ENCODE peak calls at places on chromosomes 6 and 20, in four cellular contexts. W is brain microvascular endothelial cell, S is AG04450, T is transverse colon. C is an unnamed sample.
A peak's percentile ranks its signal among the peaks of the same experiment; 100 is the strongest.

GRCh38 chr20:1945134-1945618 is 48.7 kb downstream of the PDYN start:
- DNase-seq in W (no peak), S (no peak), T (peak; percentile 36), C (no peak)

GRCh38 chr6:109237986-109238329 is 142.7 kb downstream of the CEP57L1 start:
- DNase-seq in W (no peak), S (no peak), T (no peak), C (no peak)

GRCh38 chr20:14232650-14233049 is 104.8 kb downstream of the FLRT3 start:
- DNase-seq in W (no peak), S (no peak), T (no peak), C (no peak)

GRCh38 chr6:19880066-19880465 is 42.9 kb downstream of the ID4 start:
- DNase-seq in W (no peak), S (no peak), T (no peak), C (no peak)

GRCh38 chr6:26322645-26323482 is 42.1 kb upstream of the BTN3A2 start:
- DNase-seq in W (peak; percentile 94), S (no peak), T (peak; percentile 34), C (peak; percentile 65)

GRCh38 chr6:3231213-3232016 is 4.0 kb upstream of the TUBB2B start:
- DNase-seq in W (peak; percentile 67), S (peak; percentile 10), T (peak; percentile 84), C (peak; percentile 94)

GRCh38 chr6:90072961-90073464 is 178.7 kb downstream of the GJA10 start:
- DNase-seq in W (no peak), S (no peak), T (no peak), C (no peak)

GRCh38 chr6:10262505-10262904 is 152.4 kb downstream of the TFAP2A start:
- DNase-seq in W (no peak), S (no peak), T (no peak), C (no peak)

GRCh38 chr6:43811101-43812099 is 41.4 kb downstream of the VEGFA start:
- DNase-seq in W (no peak), S (no peak), T (peak; percentile 52), C (no peak)

GRCh38 chr20:19211252-19211651 is 1.2 kb upstream of the SLC24A3 start:
- DNase-seq in W (no peak), S (no peak), T (no peak), C (no peak)

GRCh38 chr6:14382381-14383236 is 265.0 kb downstream of the CD83 start:
- DNase-seq in W (no peak), S (no peak), T (no peak), C (no peak)

GRCh38 chr6:43436577-43437282 is 9.4 kb downstream of the ABCC10 start:
- DNase-seq in W (peak; percentile 61), S (peak; percentile 10), T (no peak), C (peak; percentile 92)

GRCh38 chr20:63246490-63247284 is 7.6 kb downstream of the NKAIN4 start:
- DNase-seq in W (no peak), S (no peak), T (no peak), C (peak; percentile 80)

GRCh38 chr6:22828179-22829062 is 259.1 kb downstream of the HDGFL1 start:
- DNase-seq in W (peak; percentile 97), S (peak; percentile 80), T (peak; percentile 9), C (peak; percentile 93)

GRCh38 chr20:5848711-5849505 is 98.7 kb downstream of the SHLD1 start:
- DNase-seq in W (no peak), S (no peak), T (no peak), C (peak; percentile 71)

GRCh38 chr20:31593221-31594001 is 11.7 kb upstream of the ID1 start:
- DNase-seq in W (no peak), S (no peak), T (peak; percentile 94), C (peak; percentile 93)

GRCh38 chr6:53794073-53794719 is 609 bp upstream of the LRRC1 start:
- DNase-seq in W (peak; percentile 69), S (peak; percentile 86), T (peak; percentile 86), C (peak; percentile 89)

GRCh38 chr20:39111359-39112195 is 149.4 kb downstream of the DHX35 start:
- DNase-seq in W (no peak), S (no peak), T (no peak), C (no peak)

GRCh38 chr6:46638650-46639049 is 14.0 kb downstream of the CYP39A1 start:
- DNase-seq in W (no peak), S (no peak), T (no peak), C (no peak)

GRCh38 chr6:54071941-54072340 is 39.3 kb upstream of the MLIP start:
- DNase-seq in W (peak; percentile 71), S (no peak), T (no peak), C (no peak)

GRCh38 chr20:45229264-45230056 is 8.3 kb downstream of the SEMG2 start:
- DNase-seq in W (no peak), S (no peak), T (peak; percentile 76), C (no peak)

GRCh38 chr20:20327756-20328155 is 40.1 kb upstream of the INSM1 start:
- DNase-seq in W (no peak), S (no peak), T (no peak), C (no peak)

GRCh38 chr20:14829897-14830296 is 492.5 kb upstream of the FLRT3 start:
- DNase-seq in W (no peak), S (no peak), T (no peak), C (no peak)

GRCh38 chr6:90764001-90764400 is 177.1 kb upstream of the MAP3K7 start:
- DNase-seq in W (no peak), S (no peak), T (no peak), C (no peak)

GRCh38 chr6:15598273-15598778 is 64.5 kb downstream of the DTNBP1 start:
- DNase-seq in W (no peak), S (no peak), T (no peak), C (no peak)

GRCh38 chr20:53891306-53891894 is 179.0 kb downstream of the BCAS1 start:
- DNase-seq in W (no peak), S (no peak), T (no peak), C (peak; percentile 82)

GRCh38 chr6:88374556-88374955 is 208.4 kb upstream of the CNR1 start:
- DNase-seq in W (no peak), S (no peak), T (no peak), C (no peak)

GRCh38 chr20:10636326-10636818 is 37.4 kb downstream of the JAG1 start:
- DNase-seq in W (peak; percentile 66), S (peak; percentile 44), T (no peak), C (peak; percentile 66)

GRCh38 chr6:1619106-1619665 is 9.5 kb downstream of the FOXC1 start:
- DNase-seq in W (no peak), S (no peak), T (no peak), C (peak; percentile 90)

GRCh38 chr20:8299921-8300320 is 167.9 kb downstream of the PLCB1 start:
- DNase-seq in W (peak; percentile 74), S (no peak), T (no peak), C (no peak)

GRCh38 chr6:129131282-129131681 is 248.3 kb downstream of the LAMA2 start:
- DNase-seq in W (no peak), S (no peak), T (no peak), C (no peak)

GRCh38 chr20:396252-396618 is 11.9 kb upstream of the RBCK1 start:
- DNase-seq in W (no peak), S (no peak), T (no peak), C (no peak)

GRCh38 chr6:8860671-8861070 is 425.3 kb upstream of the SLC35B3 start:
- DNase-seq in W (no peak), S (no peak), T (no peak), C (no peak)

GRCh38 chr6:16482702-16483314 is 244.4 kb downstream of the GMPR start:
- DNase-seq in W (no peak), S (no peak), T (no peak), C (no peak)

GRCh38 chr6:124747336-124747735 is 214.9 kb upstream of the RNF217 start:
- DNase-seq in W (no peak), S (no peak), T (no peak), C (no peak)
- H3K27ac ChIP-seq in W (no peak overlapping the region), S (no peak overlapping the region), T (no peak overlapping the region), C (no peak overlapping the region)

DNA sequence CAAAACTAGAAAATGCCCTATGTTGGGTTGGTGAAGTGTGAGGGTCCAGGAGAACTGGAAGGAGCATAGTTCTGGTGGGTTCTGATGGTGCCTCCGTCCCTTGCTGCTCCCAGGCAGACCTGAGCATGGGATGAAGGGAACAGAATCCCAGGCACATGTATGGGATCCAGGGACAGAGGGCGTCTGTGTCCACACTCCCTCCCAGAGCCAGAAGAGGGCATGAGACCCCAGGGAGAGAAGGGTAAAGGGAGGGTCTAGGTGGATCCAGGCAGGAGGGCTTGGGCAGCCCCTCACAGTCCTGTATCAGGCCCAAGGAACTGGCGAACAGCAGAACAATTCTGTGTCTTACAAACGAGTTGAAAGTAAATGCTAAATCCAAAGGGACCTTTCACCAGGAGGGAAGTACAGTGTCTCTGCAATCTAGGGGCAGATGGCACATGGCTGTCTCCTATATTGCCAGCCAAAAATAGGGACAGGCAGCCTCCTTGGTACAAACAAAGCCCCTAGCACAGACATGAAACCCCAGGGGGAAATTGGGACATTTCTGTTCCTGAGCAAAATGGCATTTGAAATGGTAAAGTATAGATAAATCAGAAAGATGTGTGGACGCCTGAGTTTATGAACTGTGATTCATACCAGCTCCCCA is 2.5 kb upstream of the BPIFA1 start:
- DNase-seq in W (no peak), S (no peak), T (no peak), C (no peak)
- TF ChIP-seq CTCF in W (peak; percentile 3), S (no peak), T (no peak), C (no peak)

GRCh38 chr6:18388942-18389341 is 1.8 kb downstream of the RNF144B start:
- DNase-seq in W (peak; percentile 62), S (peak; percentile 49), T (no peak), C (peak; percentile 41)
- H3K4me3 ChIP-seq in W (no peak overlapping the region), S (no peak overlapping the region), T (no peak overlapping the region), C (peak overlapping the region; percentile 82)

GRCh38 chr6:35454843-35455110 is 2.6 kb downstream of the FANCE start:
- DNase-seq in W (no peak), S (no peak), T (no peak), C (no peak)
- H3K27ac ChIP-seq in W (no peak overlapping the region), S (no peak overlapping the region), T (no peak overlapping the region), C (no peak overlapping the region)

C was measured in osteoblast.